ENCODE peak calls at places on chromosomes 5 and 9, in nine cellular contexts. One of them, this sample, is unnamed.

GRCh38 chr5:89117131-89117644 is 234.2 kb upstream of the MEF2C start:
- DNase-seq in WERI-Rb-1: no peak
- DNase-seq in BE2C: no peak
- DNase-seq in IMR-90: no peak
- DNase-seq in dorsolateral prefrontal cortex: no peak
- DNase-seq in stomach: no peak
- DNase-seq in GM12865: peak
- DNase-seq in Calu3: peak
- DNase-seq in GM10248: peak
- DNase-seq in this sample: peak

GRCh38 chr9:118630931-118631595 is 738.2 kb downstream of the BRINP1 start:
- DNase-seq in Calu3: no peak
- DNase-seq in stomach: no peak
- DNase-seq in IMR-90: no peak
- DNase-seq in WERI-Rb-1: no peak
- DNase-seq in GM10248: no peak
- DNase-seq in BE2C: no peak
- DNase-seq in GM12865: no peak
- DNase-seq in dorsolateral prefrontal cortex: no peak
- DNase-seq in this sample: no peak

GRCh38 chr5:75337366-75338021 is 474 bp downstream of the HMGCR start:
- DNase-seq in stomach: peak
- DNase-seq in BE2C: no peak
- DNase-seq in dorsolateral prefrontal cortex: peak
- DNase-seq in Calu3: no peak
- DNase-seq in GM10248: no peak
- DNase-seq in WERI-Rb-1: peak
- DNase-seq in IMR-90: no peak
- DNase-seq in GM12865: peak
- DNase-seq in this sample: no peak

GRCh38 chr5:125266106-125266505 is 519.7 kb upstream of the ZNF608 start:
- DNase-seq in WERI-Rb-1: no peak
- DNase-seq in IMR-90: no peak
- DNase-seq in dorsolateral prefrontal cortex: no peak
- DNase-seq in Calu3: no peak
- DNase-seq in stomach: no peak
- DNase-seq in GM10248: no peak
- DNase-seq in GM12865: no peak
- DNase-seq in BE2C: no peak
- DNase-seq in this sample: no peak

GRCh38 chr5:180090769-180091546 is 19.4 kb upstream of the RNF130 start:
- DNase-seq in IMR-90: peak
- DNase-seq in BE2C: no peak
- DNase-seq in WERI-Rb-1: peak
- DNase-seq in GM12865: no peak
- DNase-seq in dorsolateral prefrontal cortex: no peak
- DNase-seq in Calu3: peak
- DNase-seq in GM10248: no peak
- DNase-seq in stomach: peak
- DNase-seq in this sample: no peak

GRCh38 chr5:162768962-162769464 is 668.4 kb upstream of the CCNG1 start:
- DNase-seq in IMR-90: no peak
- DNase-seq in GM12865: peak
- DNase-seq in GM10248: no peak
- DNase-seq in BE2C: no peak
- DNase-seq in WERI-Rb-1: no peak
- DNase-seq in dorsolateral prefrontal cortex: peak
- DNase-seq in stomach: no peak
- DNase-seq in Calu3: no peak
- DNase-seq in this sample: no peak

GRCh38 chr5:62317810-62318209 is 11.8 kb downstream of the KIF2A start:
- DNase-seq in Calu3: no peak
- DNase-seq in dorsolateral prefrontal cortex: no peak
- DNase-seq in GM10248: no peak
- DNase-seq in WERI-Rb-1: no peak
- DNase-seq in IMR-90: no peak
- DNase-seq in BE2C: no peak
- DNase-seq in GM12865: no peak
- DNase-seq in stomach: no peak
- DNase-seq in this sample: no peak

GRCh38 chr5:176427971-176428370 is 11.6 kb upstream of the CLTB start:
- DNase-seq in WERI-Rb-1: no peak
- DNase-seq in BE2C: no peak
- DNase-seq in stomach: no peak
- DNase-seq in GM12865: no peak
- DNase-seq in dorsolateral prefrontal cortex: no peak
- DNase-seq in IMR-90: peak
- DNase-seq in GM10248: no peak
- DNase-seq in Calu3: no peak
- DNase-seq in this sample: no peak

GRCh38 chr9:98576354-98576753 is 132.4 kb downstream of the GABBR2 start:
- DNase-seq in Calu3: no peak
- DNase-seq in BE2C: no peak
- DNase-seq in IMR-90: no peak
- DNase-seq in GM10248: no peak
- DNase-seq in dorsolateral prefrontal cortex: no peak
- DNase-seq in WERI-Rb-1: no peak
- DNase-seq in GM12865: no peak
- DNase-seq in stomach: no peak
- DNase-seq in this sample: no peak

GRCh38 chr5:67549947-67550346 is 353.3 kb upstream of the CD180 start:
- DNase-seq in BE2C: no peak
- DNase-seq in GM12865: no peak
- DNase-seq in stomach: no peak
- DNase-seq in GM10248: no peak
- DNase-seq in dorsolateral prefrontal cortex: no peak
- DNase-seq in WERI-Rb-1: no peak
- DNase-seq in IMR-90: no peak
- DNase-seq in Calu3: no peak
- DNase-seq in this sample: no peak

DNA sequence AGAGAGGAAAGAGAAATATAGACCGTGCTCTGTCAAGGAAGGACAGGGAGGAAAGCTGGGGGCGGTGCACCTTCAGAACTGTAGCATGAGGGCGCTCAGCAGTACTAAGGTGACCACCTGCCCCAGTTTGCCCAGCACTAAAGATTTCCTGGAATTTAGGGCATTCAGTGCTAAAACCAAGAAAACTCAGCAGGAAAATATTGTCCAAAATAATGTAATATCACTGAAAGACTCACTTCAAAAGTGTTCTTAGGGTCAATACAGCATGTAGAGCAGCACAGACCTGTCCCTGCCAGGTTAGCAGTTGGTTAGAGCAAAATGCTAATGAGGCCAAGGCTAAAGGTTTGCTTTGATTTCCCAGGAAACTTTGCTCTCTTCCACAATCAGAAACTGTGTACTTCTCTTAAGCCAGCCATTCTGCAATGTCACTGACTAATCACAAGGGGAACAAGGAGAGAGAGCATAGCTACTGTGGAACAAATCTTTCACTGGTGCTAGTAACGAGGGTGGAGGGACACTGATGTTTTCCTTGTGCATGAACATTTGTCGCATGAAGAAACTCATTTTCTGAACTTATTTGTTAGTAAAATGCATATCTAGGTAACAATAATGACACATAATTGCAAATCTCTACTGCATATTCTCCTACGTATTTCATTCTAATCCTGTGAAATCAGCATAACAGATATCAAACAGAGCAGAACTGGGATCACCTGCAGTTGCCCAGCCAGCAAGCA is 53.0 kb upstream of the GRAMD2B start:
- DNase-seq in BE2C: no peak
- DNase-seq in Calu3: peak
- DNase-seq in stomach: no peak
- DNase-seq in GM10248: no peak
- DNase-seq in IMR-90: peak
- DNase-seq in dorsolateral prefrontal cortex: no peak
- DNase-seq in GM12865: no peak
- DNase-seq in WERI-Rb-1: no peak
- DNase-seq in this sample: no peak
- TF ChIP-seq CTCF in BE2C: no peak
- TF ChIP-seq CTCF in Calu3: peak
- TF ChIP-seq CTCF in stomach: peak
- TF ChIP-seq CTCF in GM10248: no peak
- TF ChIP-seq CTCF in IMR-90: peak
- TF ChIP-seq CTCF in dorsolateral prefrontal cortex: peak
- TF ChIP-seq CTCF in GM12865: no peak
- TF ChIP-seq CTCF in WERI-Rb-1: no peak
- TF ChIP-seq CTCF in this sample: no peak

DNA sequence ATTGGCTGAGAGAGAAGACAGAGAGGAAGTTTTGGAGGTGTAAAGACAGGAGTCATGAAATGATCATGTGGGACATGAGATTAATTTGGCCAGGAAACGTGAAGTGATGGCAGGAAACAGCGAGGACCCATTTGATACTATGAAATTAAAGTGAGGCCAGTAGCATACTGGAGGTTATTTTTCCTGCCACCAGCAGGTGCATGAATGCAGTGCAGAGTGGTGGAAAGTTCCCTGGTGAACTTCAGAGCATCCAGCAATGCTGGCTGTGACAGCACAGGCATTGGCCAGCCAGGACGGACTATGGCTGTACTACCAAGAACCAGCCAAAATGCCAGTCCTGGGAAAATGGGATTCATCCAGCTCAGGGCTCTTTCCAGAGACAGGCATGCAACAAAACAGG is 152.2 kb downstream of the SYK start:
- DNase-seq in GM10248: no peak
- DNase-seq in dorsolateral prefrontal cortex: no peak
- DNase-seq in stomach: no peak
- DNase-seq in BE2C: no peak
- DNase-seq in WERI-Rb-1: no peak
- DNase-seq in IMR-90: no peak
- DNase-seq in Calu3: no peak
- DNase-seq in GM12865: no peak
- DNase-seq in this sample: no peak
- TF ChIP-seq CTCF in GM10248: no peak
- TF ChIP-seq CTCF in dorsolateral prefrontal cortex: no peak
- TF ChIP-seq CTCF in stomach: no peak
- TF ChIP-seq CTCF in BE2C: no peak
- TF ChIP-seq CTCF in WERI-Rb-1: no peak
- TF ChIP-seq CTCF in IMR-90: no peak
- TF ChIP-seq CTCF in Calu3: no peak
- TF ChIP-seq CTCF in GM12865: no peak
- TF ChIP-seq CTCF in this sample: no peak

GRCh38 chr5:113660848-113661247 is 147.4 kb downstream of the YTHDC2 start:
- DNase-seq in dorsolateral prefrontal cortex: no peak
- DNase-seq in WERI-Rb-1: no peak
- DNase-seq in BE2C: no peak
- DNase-seq in GM10248: no peak
- DNase-seq in IMR-90: no peak
- DNase-seq in stomach: no peak
- DNase-seq in Calu3: no peak
- DNase-seq in GM12865: no peak
- DNase-seq in this sample: no peak

DNA sequence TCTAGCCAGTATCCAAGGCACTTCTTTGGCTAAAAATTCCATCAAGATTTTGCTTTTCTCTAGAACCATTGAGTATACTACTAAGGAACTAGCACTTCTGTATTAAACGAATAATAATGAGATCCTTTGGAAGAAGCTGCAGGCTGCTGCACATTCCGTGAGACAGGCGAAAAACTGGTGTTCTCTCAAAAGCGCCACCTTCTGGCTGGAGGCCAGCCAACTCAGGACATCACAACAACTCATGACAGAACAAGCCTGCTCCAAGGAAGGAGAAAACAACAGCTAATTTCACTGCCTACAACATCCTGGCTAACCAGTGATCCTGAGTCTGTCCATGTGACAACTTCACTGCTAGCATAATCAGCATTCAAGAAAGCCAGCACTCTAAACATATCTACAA is 150.4 kb downstream of the YTHDC2 start:
- DNase-seq in WERI-Rb-1: peak
- DNase-seq in GM10248: peak
- DNase-seq in IMR-90: peak
- DNase-seq in dorsolateral prefrontal cortex: no peak
- DNase-seq in stomach: peak
- DNase-seq in BE2C: peak
- DNase-seq in Calu3: peak
- DNase-seq in GM12865: peak
- DNase-seq in this sample: peak
- TF ChIP-seq CTCF in WERI-Rb-1: peak
- TF ChIP-seq CTCF in GM10248: peak
- TF ChIP-seq CTCF in IMR-90: peak
- TF ChIP-seq CTCF in dorsolateral prefrontal cortex: no peak
- TF ChIP-seq CTCF in stomach: no peak
- TF ChIP-seq CTCF in BE2C: peak
- TF ChIP-seq CTCF in Calu3: peak
- TF ChIP-seq CTCF in GM12865: peak
- TF ChIP-seq CTCF in this sample: peak

GRCh38 chr5:107376546-107377276 is 294.0 kb downstream of the EFNA5 start:
- DNase-seq in IMR-90: peak
- DNase-seq in Calu3: no peak
- DNase-seq in GM12865: no peak
- DNase-seq in stomach: no peak
- DNase-seq in dorsolateral prefrontal cortex: no peak
- DNase-seq in WERI-Rb-1: no peak
- DNase-seq in BE2C: no peak
- DNase-seq in GM10248: no peak
- DNase-seq in this sample: no peak

GRCh38 chr5:107380654-107381053 is 290.1 kb downstream of the EFNA5 start:
- DNase-seq in dorsolateral prefrontal cortex: no peak
- DNase-seq in Calu3: no peak
- DNase-seq in IMR-90: no peak
- DNase-seq in stomach: no peak
- DNase-seq in GM10248: no peak
- DNase-seq in GM12865: no peak
- DNase-seq in BE2C: no peak
- DNase-seq in WERI-Rb-1: no peak
- DNase-seq in this sample: no peak

GRCh38 chr5:107381189-107381856 is 289.4 kb downstream of the EFNA5 start:
- DNase-seq in GM10248: no peak
- DNase-seq in dorsolateral prefrontal cortex: peak
- DNase-seq in GM12865: no peak
- DNase-seq in IMR-90: peak
- DNase-seq in Calu3: no peak
- DNase-seq in WERI-Rb-1: no peak
- DNase-seq in stomach: no peak
- DNase-seq in BE2C: no peak
- DNase-seq in this sample: no peak

GRCh38 chr5:107377277-107377609 is 293.5 kb downstream of the EFNA5 start:
- DNase-seq in stomach: no peak
- DNase-seq in dorsolateral prefrontal cortex: no peak
- DNase-seq in WERI-Rb-1: no peak
- DNase-seq in IMR-90: no peak
- DNase-seq in Calu3: no peak
- DNase-seq in GM12865: no peak
- DNase-seq in BE2C: no peak
- DNase-seq in GM10248: no peak
- DNase-seq in this sample: no peak

DNA sequence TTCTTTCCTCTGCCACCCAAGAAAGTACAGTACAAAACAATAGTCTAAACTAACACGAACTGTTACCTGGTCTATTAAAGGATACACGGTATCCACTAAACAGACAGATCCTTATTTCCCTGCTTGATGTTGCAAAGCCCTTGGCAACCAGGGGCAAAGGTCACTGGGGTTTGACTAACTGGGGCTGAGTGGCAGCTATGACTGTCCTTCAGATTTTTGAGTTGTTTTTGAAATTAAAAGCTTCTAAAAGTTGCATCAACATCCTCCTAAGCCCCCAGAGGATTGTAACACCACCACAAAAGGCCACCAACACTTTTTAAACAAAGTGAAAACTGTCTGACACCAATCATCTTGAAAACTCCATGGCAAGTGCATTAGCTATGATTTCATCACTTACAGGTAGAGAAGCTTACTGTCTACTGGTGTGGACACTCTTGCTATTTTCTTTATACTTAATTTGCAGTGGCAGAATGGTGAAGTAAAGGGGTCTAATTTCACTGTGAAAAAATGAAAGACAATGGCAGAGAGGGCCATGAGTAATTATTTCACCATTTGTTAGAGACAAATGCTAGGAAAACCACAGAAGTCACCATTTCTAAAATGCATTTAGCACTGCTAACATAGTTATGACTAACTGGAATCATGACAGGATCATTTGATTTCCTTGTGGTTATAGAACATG is 292.4 kb downstream of the EFNA5 start:
- DNase-seq in BE2C: no peak
- DNase-seq in dorsolateral prefrontal cortex: no peak
- DNase-seq in GM10248: no peak
- DNase-seq in Calu3: no peak
- DNase-seq in WERI-Rb-1: no peak
- DNase-seq in GM12865: no peak
- DNase-seq in IMR-90: peak
- DNase-seq in stomach: no peak
- DNase-seq in this sample: no peak
- TF ChIP-seq CTCF in BE2C: no peak
- TF ChIP-seq CTCF in dorsolateral prefrontal cortex: no peak
- TF ChIP-seq CTCF in GM10248: no peak
- TF ChIP-seq CTCF in Calu3: no peak
- TF ChIP-seq CTCF in WERI-Rb-1: no peak
- TF ChIP-seq CTCF in GM12865: no peak
- TF ChIP-seq CTCF in IMR-90: no peak
- TF ChIP-seq CTCF in stomach: no peak
- TF ChIP-seq CTCF in this sample: no peak

This sample was measured in GM13977.